ENCODE peak calls at places on chromosomes 4 and X, in ten cellular contexts. O is stimulated activated naive CD8-positive, alpha-beta T cell treated with anti-CD3 and anti-CD28 coated beads, Interleukin-15, amount 100 ng/mL, for 72 hours; F is activated T-cell treated with anti-CD3 and anti-CD28 coated beads, Interleukin-2, amount 50 U/mL, for 4 hours; C is stimulated activated effector memory CD8-positive, alpha-beta T cell treated with anti-CD3 and anti-CD28 coated beads, Interleukin-12 subunit alpha, Interleukin-12 subunit beta, amount 100 ng/mL, for 72 hours; L is left ventricle myocardium superior; G is Right ventricle myocardium superior; P is sciatic nerve; M is activated naive CD4-positive, alpha-beta T cell treated with anti-CD3 and anti-CD28 coated beads, Interleukin-2, amount 50 U/mL, for 72 hours; W is activated CD8-positive, alpha-beta T cell treated with anti-CD3 and anti-CD28 coated beads for 36 hours; S is gastroesophageal sphincter. H is an unnamed sample.

GRCh38 chr4:149980941-149981340 is 97.3 kb upstream of the DCLK2 start:
- ATAC-seq in O (peak; percentile 56), F (peak; percentile 55), C (peak; percentile 57), L (peak; percentile 50), G (peak; percentile 60), P (peak; percentile 62), M (no peak), W (peak; percentile 79), S (no peak), H (peak; percentile 61)

GRCh38 chr4:2803624-2804448 is 11.0 kb downstream of the SH3BP2 start:
- ATAC-seq in O (no peak), F (no peak), C (no peak), L (no peak), G (no peak), P (no peak), M (no peak), W (no peak), S (no peak), H (peak; percentile 69)

GRCh38 chr4:143411527-143412480 is 75.1 kb downstream of the GAB1 start:
- ATAC-seq in O (no peak), F (no peak), C (no peak), L (peak; percentile 62), G (peak; percentile 55), P (peak; percentile 89), M (no peak), W (no peak), S (peak; percentile 65), H (no peak)

GRCh38 chr4:104752337-104752736 is 257.6 kb upstream of the CXXC4 start:
- ATAC-seq in O (no peak), F (no peak), C (no peak), L (peak; percentile 95), G (peak; percentile 91), P (no peak), M (no peak), W (no peak), S (no peak), H (peak; percentile 11)

GRCh38 chr4:16579866-16580265 is 318.6 kb downstream of the LDB2 start:
- ATAC-seq in O (no peak), F (no peak), C (no peak), L (no peak), G (no peak), P (peak; percentile 30), M (no peak), W (no peak), S (no peak), H (no peak)

GRCh38 chr4:40525811-40526598 is 103.7 kb downstream of the RBM47 start:
- ATAC-seq in O (no peak), F (no peak), C (no peak), L (peak; percentile 88), G (peak; percentile 93), P (peak; percentile 91), M (no peak), W (no peak), S (peak; percentile 77), H (peak; percentile 71)

GRCh38 chrX:51155566-51155965 is 177.1 kb upstream of the NUDT10 start:
- ATAC-seq in O (peak; percentile 71), F (no peak), C (no peak), L (no peak), G (no peak), P (no peak), M (peak; percentile 63), W (no peak), S (no peak), H (no peak)

GRCh38 chr4:108738307-108738706 is 24.5 kb downstream of the ETNPPL start:
- ATAC-seq in O (no peak), F (no peak), C (no peak), L (no peak), G (no peak), P (no peak), M (no peak), W (no peak), S (no peak), H (no peak)

GRCh38 chrX:150459168-150459567 is 96.1 kb downstream of the MAMLD1 start:
- ATAC-seq in O (no peak), F (no peak), C (no peak), L (no peak), G (no peak), P (no peak), M (no peak), W (no peak), S (no peak), H (no peak)

GRCh38 chr4:39812500-39812899 is 114.6 kb downstream of the UBE2K start:
- ATAC-seq in O (peak; percentile 62), F (no peak), C (peak; percentile 71), L (no peak), G (no peak), P (no peak), M (peak; percentile 46), W (peak; percentile 51), S (no peak), H (no peak)

GRCh38 chr4:63563288-63564014 is 845.8 kb downstream of the TECRL start:
- ATAC-seq in O (no peak), F (no peak), C (no peak), L (no peak), G (no peak), P (no peak), M (no peak), W (no peak), S (no peak), H (no peak)

GRCh38 chr4:70844180-70844579 is 4.5 kb upstream of the GRSF1 start:
- ATAC-seq in O (no peak), F (no peak), C (no peak), L (no peak), G (no peak), P (no peak), M (no peak), W (no peak), S (no peak), H (no peak)

GRCh38 chrX:45596190-45596808 is 395.6 kb upstream of the DIPK2B start:
- ATAC-seq in O (no peak), F (no peak), C (no peak), L (no peak), G (no peak), P (no peak), M (no peak), W (no peak), S (no peak), H (no peak)

GRCh38 chrX:13493659-13494058 is 75.7 kb upstream of the EGFL6 start:
- ATAC-seq in O (no peak), F (no peak), C (peak; percentile 54), L (no peak), G (no peak), P (no peak), M (no peak), W (no peak), S (no peak), H (no peak)

GRCh38 chr4:10099521-10100325 is 16.9 kb downstream of the WDR1 start:
- ATAC-seq in O (peak; percentile 2), F (peak; percentile 10), C (no peak), L (no peak), G (no peak), P (no peak), M (peak; percentile 19), W (no peak), S (no peak), H (no peak)

GRCh38 chr4:22460266-22460665 is 55.6 kb downstream of the ADGRA3 start:
- ATAC-seq in O (no peak), F (no peak), C (no peak), L (no peak), G (no peak), P (no peak), M (no peak), W (no peak), S (no peak), H (no peak)

GRCh38 chrX:39972340-39972739 is 125.4 kb downstream of the BCOR start:
- ATAC-seq in O (no peak), F (no peak), C (no peak), L (peak; percentile 54), G (no peak), P (no peak), M (no peak), W (no peak), S (no peak), H (no peak)

GRCh38 chr4:28879178-28879577 is 1841.0 kb upstream of the PCDH7 start:
- ATAC-seq in O (no peak), F (no peak), C (no peak), L (no peak), G (no peak), P (no peak), M (no peak), W (no peak), S (no peak), H (no peak)

GRCh38 chrX:153471663-153472280 is 1.4 kb upstream of the HAUS7 start:
- ATAC-seq in O (no peak), F (no peak), C (no peak), L (no peak), G (no peak), P (no peak), M (no peak), W (no peak), S (no peak), H (no peak)

GRCh38 chrX:67619253-67619652 is 75.4 kb downstream of the AR start:
- ATAC-seq in O (peak; percentile 74), F (no peak), C (no peak), L (no peak), G (no peak), P (no peak), M (peak; percentile 38), W (peak; percentile 42), S (no peak), H (peak; percentile 98)

GRCh38 chr4:185307136-185307950 is 88.4 kb downstream of the LRP2BP start:
- ATAC-seq in O (no peak), F (no peak), C (no peak), L (no peak), G (no peak), P (no peak), M (peak; percentile 30), W (no peak), S (no peak), H (peak; percentile 62)

GRCh38 chr4:8125526-8126056 is 33.0 kb downstream of the ABLIM2 start:
- ATAC-seq in O (no peak), F (no peak), C (no peak), L (no peak), G (no peak), P (no peak), M (no peak), W (no peak), S (no peak), H (no peak)

GRCh38 chrX:21683910-21684309 is 25.8 kb upstream of the KLHL34 start:
- ATAC-seq in O (no peak), F (no peak), C (no peak), L (no peak), G (no peak), P (no peak), M (no peak), W (no peak), S (no peak), H (no peak)

GRCh38 chr4:125397226-125397625 is 82.5 kb downstream of the FAT4 start:
- ATAC-seq in O (no peak), F (no peak), C (no peak), L (no peak), G (no peak), P (no peak), M (no peak), W (no peak), S (no peak), H (no peak)

GRCh38 chr4:86386201-86386600 is 26.3 kb upstream of the MAPK10 start:
- ATAC-seq in O (no peak), F (no peak), C (no peak), L (no peak), G (no peak), P (no peak), M (no peak), W (no peak), S (no peak), H (no peak)

GRCh38 chr4:105998210-105998609 is 102.9 kb downstream of the NPNT start:
- ATAC-seq in O (no peak), F (no peak), C (no peak), L (no peak), G (no peak), P (no peak), M (no peak), W (no peak), S (no peak), H (no peak)

GRCh38 chrX:19225906-19226305 is 103.6 kb upstream of the ADGRG2 start:
- ATAC-seq in O (no peak), F (no peak), C (peak; percentile 46), L (no peak), G (no peak), P (no peak), M (no peak), W (no peak), S (no peak), H (no peak)

GRCh38 chr4:118173956-118174355 is 139.7 kb downstream of the NDST3 start:
- ATAC-seq in O (peak; percentile 58), F (no peak), C (no peak), L (no peak), G (no peak), P (no peak), M (peak; percentile 66), W (no peak), S (no peak), H (no peak)